ENCODE peak calls at places on chromosomes 7 and 10, in six cellular contexts. S is cardiac muscle cell, B is pancreas, T is H9, W is bronchial epithelial cell, I is A172. F is an unnamed sample.

GRCh38 chr7:32890010-32890552 is 1.5 kb downstream of the KBTBD2 start:
- DNase-seq in S (peak; percentile 54), B (no peak), T (no peak), W (peak; percentile 20), I (peak; percentile 34), F (no peak)

GRCh38 chr10:33279791-33280190 is 54.7 kb downstream of the NRP1 start:
- DNase-seq in S (no peak), B (no peak), T (no peak), W (no peak), I (no peak), F (no peak)

GRCh38 chr7:115097175-115097671 is 175.3 kb downstream of the MDFIC start:
- DNase-seq in S (no peak), B (no peak), T (no peak), W (peak; percentile 84), I (peak; percentile 50), F (no peak)

GRCh38 chr10:6953131-6953834 is 373.2 kb upstream of the PRKCQ start:
- DNase-seq in S (no peak), B (no peak), T (no peak), W (no peak), I (no peak), F (no peak)

GRCh38 chr10:33459597-33459996 is 125.1 kb upstream of the NRP1 start:
- DNase-seq in S (no peak), B (no peak), T (no peak), W (no peak), I (peak; percentile 60), F (no peak)

GRCh38 chr10:117166420-117167345 is 28.6 kb upstream of the VAX1 start:
- DNase-seq in S (no peak), B (peak; percentile 62), T (peak; percentile 32), W (peak; percentile 42), I (no peak), F (no peak)

GRCh38 chr10:63664341-63664885 is 143.2 kb downstream of the REEP3 start:
- DNase-seq in S (no peak), B (no peak), T (no peak), W (no peak), I (no peak), F (no peak)

GRCh38 chr10:8365935-8366911 is 311.7 kb downstream of the GATA3 start:
- DNase-seq in S (no peak), B (no peak), T (no peak), W (peak; percentile 59), I (peak; percentile 92), F (no peak)

GRCh38 chr7:138872576-138872975 is 74.6 kb upstream of the ATP6V0A4 start:
- DNase-seq in S (no peak), B (no peak), T (no peak), W (peak; percentile 77), I (peak; percentile 58), F (no peak)

GRCh38 chr7:1641661-1642260 is 28.3 kb upstream of the ELFN1 start:
- DNase-seq in S (no peak), B (peak; percentile 38), T (no peak), W (no peak), I (no peak), F (no peak)

GRCh38 chr10:19945275-19945674 is 129.0 kb downstream of the PLXDC2 start:
- DNase-seq in S (no peak), B (no peak), T (no peak), W (no peak), I (no peak), F (no peak)

F was measured in left lobe of liver.